ENCODE peak calls at places on chromosomes 16 and 17, in nine cellular contexts. B is stimulated activated CD4-positive, alpha-beta T cell treated with anti-CD3 and anti-CD28 coated beads, Interleukin-1b, Interleukin-23, amount 100 ng/mL, for 1 hour; E is GM18507; A is OCI-M1; S is iPS-NIHi11; Z is stomach; F is ACHN; Q is hepatocyte; I is ovary. T is an unnamed sample.

GRCh38 chr16:57401943-57402640 is 2.5 kb upstream of the CCL17 start:
- DNase-seq in B (no peak), E (no peak), Z (no peak), I (no peak), Q (no peak), A (no peak), S (no peak), F (no peak), T (no peak)

GRCh38 chr17:73856585-73856984 is 212.3 kb upstream of the SDK2 start:
- DNase-seq in Z (no peak), I (no peak), A (no peak), Q (no peak), E (no peak), S (no peak), F (no peak), B (no peak), T (no peak)

GRCh38 chr17:64357191-64357981 is 33.3 kb downstream of the PECAM1 start:
- DNase-seq in F (no peak), B (no peak), Z (no peak), Q (no peak), A (peak; percentile 43), E (no peak), I (no peak), S (no peak), T (no peak)

GRCh38 chr17:60577147-60577925 is 22.7 kb upstream of the PPM1D start:
- DNase-seq in Z (no peak), E (no peak), Q (peak; percentile 46), S (peak; percentile 17), I (no peak), B (no peak), A (peak; percentile 76), F (peak; percentile 82), T (no peak)

GRCh38 chr17:57305918-57306317 is 49.6 kb downstream of the MSI2 start:
- DNase-seq in Z (no peak), B (no peak), I (no peak), A (no peak), S (no peak), Q (no peak), F (no peak), E (no peak), T (no peak)

GRCh38 chr16:17367034-17367433 is 103.7 kb downstream of the XYLT1 start:
- DNase-seq in Q (no peak), Z (no peak), E (no peak), I (no peak), B (no peak), S (no peak), F (no peak), A (no peak), T (no peak)

GRCh38 chr16:9003322-9003721 is 39.6 kb upstream of the USP7 start:
- DNase-seq in E (no peak), F (no peak), A (no peak), Z (peak; percentile 86), I (no peak), Q (peak; percentile 52), S (no peak), B (no peak), T (no peak)

GRCh38 chr17:57962441-57963148 is 7.4 kb upstream of the CUEDC1 start:
- DNase-seq in A (no peak), S (no peak), F (no peak), E (no peak), I (no peak), Q (no peak), B (no peak), Z (no peak), T (no peak)

GRCh38 chr17:34728771-34729310 is 149.5 kb downstream of the TMEM132E start:
- DNase-seq in A (no peak), I (no peak), E (no peak), B (no peak), Q (no peak), S (peak; percentile 35), F (no peak), Z (no peak), T (no peak)

GRCh38 chr16:52512297-52512987 is 34.5 kb downstream of the TOX3 start:
- DNase-seq in S (peak; percentile 45), F (no peak), A (no peak), I (no peak), E (no peak), B (no peak), Z (no peak), Q (no peak), T (no peak)

GRCh38 chr16:84585886-84586285 is 32.0 kb downstream of the COTL1 start:
- DNase-seq in S (peak; percentile 89), F (peak; percentile 28), E (no peak), Z (no peak), A (no peak), B (no peak), I (no peak), Q (no peak), T (peak; percentile 84)

GRCh38 chr17:80844418-80844990 is 147.1 kb upstream of the CHMP6 start:
- DNase-seq in S (no peak), Z (no peak), I (no peak), E (no peak), F (no peak), Q (no peak), B (no peak), A (no peak), T (no peak)

GRCh38 chr16:9286930-9287329 is 195.5 kb downstream of the HAPSTR1 start:
- DNase-seq in Q (peak; percentile 32), B (no peak), I (no peak), S (no peak), E (no peak), Z (no peak), F (no peak), A (no peak), T (no peak)

GRCh38 chr17:18248300-18248731 is 10.2 kb downstream of the FLII start:
- DNase-seq in E (peak; percentile 87), A (peak; percentile 63), I (peak; percentile 76), F (peak; percentile 74), S (peak; percentile 81), Z (peak; percentile 67), Q (peak; percentile 80), B (peak; percentile 32), T (no peak)

T was measured in H1.